ENCODE peak calls at places on chromosomes 12 and 14, in nine cellular contexts. G is stimulated activated CD4-positive, alpha-beta T cell treated with anti-CD3 and anti-CD28 coated beads, Interleukin-15, amount 100 ng/mL, for 1 hour; V is GM20000; T is nephron progenitor cell; Y is fibroblast of pulmonary artery; F is nucleus accumbens; H is activated naive CD4-positive, alpha-beta T cell; M is astrocyte; A is left cardiac atrium. Z is an unnamed sample.
A peak's percentile ranks its signal among the peaks of the same experiment; 100 is the strongest.

GRCh38 chr14:103848720-103849077 is 1.3 kb upstream of the PPP1R13B start:
- DNase-seq in G (no peak), V (no peak), T (no peak), Y (no peak), F (no peak), H (no peak), M (no peak), A (no peak), Z (no peak)

GRCh38 chr12:38102197-38102596 is 214.4 kb upstream of the ALG10B start:
- DNase-seq in G (no peak), V (no peak), T (no peak), Y (no peak), F (no peak), H (no peak), M (no peak), A (no peak), Z (no peak)

GRCh38 chr12:132227782-132228417 is 83.6 kb downstream of the NOC4L start:
- DNase-seq in G (no peak), V (no peak), T (no peak), Y (no peak), F (no peak), H (no peak), M (no peak), A (no peak), Z (no peak)

GRCh38 chr14:68589447-68590232 is 203.2 kb downstream of the ZFP36L1 start:
- DNase-seq in G (no peak), V (no peak), T (peak; percentile 57), Y (peak; percentile 86), F (no peak), H (no peak), M (no peak), A (no peak), Z (no peak)

GRCh38 chr12:88375960-88376305 is 204.3 kb downstream of the KITLG start:
- DNase-seq in G (no peak), V (no peak), T (no peak), Y (no peak), F (no peak), H (no peak), M (no peak), A (no peak), Z (no peak)

GRCh38 chr14:91255026-91255695 is 10.7 kb upstream of the GPR68 start:
- DNase-seq in G (no peak), V (no peak), T (no peak), Y (no peak), F (no peak), H (no peak), M (no peak), A (no peak), Z (no peak)

GRCh38 chr14:32382704-32383103 is 53.6 kb downstream of the AKAP6 start:
- DNase-seq in G (no peak), V (no peak), T (no peak), Y (peak; percentile 41), F (no peak), H (no peak), M (no peak), A (no peak), Z (no peak)

GRCh38 chr12:18239561-18239960 is 21.8 kb upstream of the PIK3C2G start:
- DNase-seq in G (no peak), V (no peak), T (no peak), Y (peak; percentile 17), F (no peak), H (no peak), M (no peak), A (no peak), Z (no peak)

GRCh38 chr12:120158351-120158750 is 36.2 kb downstream of the GCN1 start:
- DNase-seq in G (no peak), V (no peak), T (no peak), Y (no peak), F (no peak), H (no peak), M (no peak), A (no peak), Z (no peak)

GRCh38 chr12:105555556-105555973 is 225.1 kb downstream of the C12orf75 start:
- DNase-seq in G (no peak), V (no peak), T (no peak), Y (no peak), F (no peak), H (no peak), M (no peak), A (no peak), Z (no peak)

GRCh38 chr12:7498832-7499231 is 4.7 kb downstream of the CD163 start:
- DNase-seq in G (no peak), V (no peak), T (no peak), Y (peak; percentile 37), F (no peak), H (no peak), M (peak; percentile 39), A (no peak), Z (no peak)

GRCh38 chr12:3564411-3564810 is 73.4 kb downstream of the PRMT8 start:
- DNase-seq in G (no peak), V (no peak), T (no peak), Y (no peak), F (no peak), H (no peak), M (no peak), A (no peak), Z (no peak)

GRCh38 chr12:69238589-69239285 is 632 bp upstream of the CPSF6 start:
- DNase-seq in G (no peak), V (no peak), T (no peak), Y (peak; percentile 12), F (no peak), H (no peak), M (no peak), A (no peak), Z (no peak)

GRCh38 chr12:113420996-113421595 is 1.1 kb upstream of the SDSL start:
- DNase-seq in G (no peak), V (no peak), T (no peak), Y (no peak), F (no peak), H (no peak), M (no peak), A (no peak), Z (no peak)

GRCh38 chr12:67286257-67286656 is 17.1 kb downstream of the CAND1 start:
- DNase-seq in G (no peak), V (no peak), T (no peak), Y (no peak), F (no peak), H (no peak), M (no peak), A (no peak), Z (no peak)

GRCh38 chr14:93006484-93007128 is 83.7 kb downstream of the CHGA start:
- DNase-seq in G (no peak), V (no peak), T (no peak), Y (peak; percentile 28), F (no peak), H (no peak), M (peak; percentile 39), A (no peak), Z (no peak)

GRCh38 chr14:90642239-90642717 is 174.0 kb downstream of the TTC7B start:
- DNase-seq in G (no peak), V (no peak), T (no peak), Y (peak; percentile 53), F (no peak), H (no peak), M (peak; percentile 69), A (no peak), Z (no peak)

GRCh38 chr12:21264232-21264631 is 70.5 kb downstream of the SLCO1A2 start:
- DNase-seq in G (no peak), V (no peak), T (no peak), Y (no peak), F (no peak), H (no peak), M (no peak), A (no peak), Z (no peak)

GRCh38 chr12:71958056-71958455 is 19.4 kb downstream of the TPH2 start:
- DNase-seq in G (no peak), V (no peak), T (no peak), Y (peak; percentile 1), F (no peak), H (no peak), M (peak; percentile 53), A (no peak), Z (no peak)

GRCh38 chr14:93045211-93045674 is 70.5 kb downstream of the ITPK1 start:
- DNase-seq in G (no peak), V (no peak), T (no peak), Y (no peak), F (no peak), H (no peak), M (no peak), A (no peak), Z (no peak)

GRCh38 chr14:105026789-105027563 is 6.1 kb upstream of the CDCA4 start:
- DNase-seq in G (no peak), V (peak; percentile 52), T (no peak), Y (peak; percentile 58), F (no peak), H (no peak), M (peak; percentile 61), A (no peak), Z (no peak)

GRCh38 chr12:1213205-1213604 is 222.2 kb downstream of the ERC1 start:
- DNase-seq in G (no peak), V (no peak), T (no peak), Y (no peak), F (no peak), H (no peak), M (no peak), A (no peak), Z (no peak)

GRCh38 chr12:5882511-5883185 is 62.4 kb downstream of the ANO2 start:
- DNase-seq in G (no peak), V (no peak), T (no peak), Y (no peak), F (no peak), H (no peak), M (no peak), A (no peak), Z (no peak)

GRCh38 chr14:91246051-91246852 is 1.7 kb upstream of the GPR68 start:
- DNase-seq in G (no peak), V (no peak), T (no peak), Y (no peak), F (no peak), H (peak; percentile 41), M (no peak), A (no peak), Z (no peak)

GRCh38 chr12:124586756-124587155 is 19.3 kb upstream of the NCOR2 start:
- DNase-seq in G (no peak), V (no peak), T (no peak), Y (no peak), F (no peak), H (no peak), M (no peak), A (no peak), Z (no peak)

GRCh38 chr12:132921685-132922084 is 34.3 kb upstream of the CHFR start:
- DNase-seq in G (no peak), V (no peak), T (no peak), Y (no peak), F (no peak), H (no peak), M (no peak), A (no peak), Z (no peak)

GRCh38 chr14:68359862-68360552 is 432.9 kb downstream of the ZFP36L1 start:
- DNase-seq in G (no peak), V (no peak), T (no peak), Y (peak; percentile 53), F (no peak), H (no peak), M (peak; percentile 57), A (peak; percentile 60), Z (no peak)

GRCh38 chr14:51996148-51996746 is 6.9 kb downstream of the RTRAF start:
- DNase-seq in G (no peak), V (no peak), T (no peak), Y (peak; percentile 85), F (no peak), H (no peak), M (peak; percentile 7), A (no peak), Z (no peak)

GRCh38 chr14:86961106-86961716 is 1031.8 kb downstream of the GALC start:
- DNase-seq in G (no peak), V (no peak), T (no peak), Y (peak; percentile 2), F (no peak), H (no peak), M (no peak), A (no peak), Z (no peak)

GRCh38 chr12:28710882-28711281 is 438.2 kb upstream of the FAR2 start:
- DNase-seq in G (no peak), V (no peak), T (no peak), Y (peak; percentile 53), F (no peak), H (no peak), M (peak; percentile 96), A (no peak), Z (no peak)

GRCh38 chr14:71586131-71586893 is 345.9 kb upstream of the RGS6 start:
- DNase-seq in G (no peak), V (no peak), T (peak; percentile 13), Y (peak; percentile 70), F (no peak), H (no peak), M (peak; percentile 57), A (no peak), Z (no peak)